ENCODE peak calls at places on chromosomes 7 and 10, in six cellular contexts. I, U, X, E, Q and T are unnamed samples.

GRCh38 chr7:3271298-3271697 is 29.8 kb upstream of the SDK1 start:
- DNase-seq in I (no peak), U (no peak), X (no peak), E (no peak), Q (no peak), T (no peak)

GRCh38 chr10:18759575-18759974 is 100.3 kb downstream of the ARL5B start:
- DNase-seq in I (no peak), U (no peak), X (no peak), E (no peak), Q (no peak), T (no peak)

GRCh38 chr10:113385021-113385975 is 167.6 kb upstream of the HABP2 start:
- DNase-seq in I (peak; percentile 71), U (peak; percentile 71), X (peak; percentile 20), E (no peak), Q (peak; percentile 61), T (no peak)

GRCh38 chr10:101961591-101962498 is 94.1 kb downstream of the ARMH3 start:
- DNase-seq in I (peak; percentile 24), U (no peak), X (no peak), E (no peak), Q (no peak), T (no peak)

GRCh38 chr7:158366346-158366745 is 221.3 kb downstream of the PTPRN2 start:
- DNase-seq in I (no peak), U (no peak), X (no peak), E (no peak), Q (no peak), T (no peak)

GRCh38 chr7:17663056-17663675 is 277.1 kb downstream of the SNX13 start:
- DNase-seq in I (no peak), U (no peak), X (no peak), E (no peak), Q (no peak), T (no peak)

GRCh38 chr7:2602736-2603387 is 28.9 kb upstream of the TTYH3 start:
- DNase-seq in I (no peak), U (no peak), X (no peak), E (no peak), Q (no peak), T (no peak)

GRCh38 chr10:59176241-59177030 is at the start of gene PHYHIPL:
- DNase-seq in I (peak; percentile 79), U (peak; percentile 63), X (no peak), E (no peak), Q (no peak), T (no peak)

GRCh38 chr7:155647734-155648133 is 3.3 kb downstream of the RBM33 start:
- DNase-seq in I (no peak), U (no peak), X (no peak), E (no peak), Q (no peak), T (no peak)

GRCh38 chr10:127919418-127920191 is 12.7 kb downstream of the PTPRE start:
- DNase-seq in I (peak; percentile 44), U (no peak), X (no peak), E (no peak), Q (no peak), T (no peak)

GRCh38 chr7:90271753-90272152 is 26.8 kb downstream of the CFAP69 start:
- DNase-seq in I (no peak), U (peak; percentile 59), X (no peak), E (no peak), Q (no peak), T (no peak)

GRCh38 chr10:112071596-112072133 is 111.9 kb downstream of the GPAM start:
- DNase-seq in I (no peak), U (no peak), X (no peak), E (no peak), Q (no peak), T (no peak)

GRCh38 chr7:149196151-149196704 is 882 bp downstream of the ZNF282 start:
- DNase-seq in I (no peak), U (no peak), X (no peak), E (no peak), Q (peak; percentile 40), T (no peak)

GRCh38 chr7:73606801-73607691 is 17.3 kb downstream of the MLXIPL start:
- DNase-seq in I (peak; percentile 97), U (peak; percentile 33), X (peak; percentile 92), E (no peak), Q (peak; percentile 78), T (peak; percentile 89)

GRCh38 chr10:85490431-85490830 is 876.2 kb downstream of the GRID1 start:
- DNase-seq in I (no peak), U (no peak), X (no peak), E (no peak), Q (no peak), T (no peak)

GRCh38 chr7:97008275-97008917 is 3.0 kb downstream of the DLX6 start:
- DNase-seq in I (no peak), U (no peak), X (no peak), E (no peak), Q (no peak), T (no peak)
- TF ChIP-seq POLR2AphosphoS5 in I (no peak), U (no peak), X (no peak), E (no peak), Q (no peak), T (no peak)

GRCh38 chr7:87933953-87934698 is at the start of gene ADAM22:
- DNase-seq in I (peak; percentile 87), U (peak; percentile 78), X (peak; percentile 80), E (peak; percentile 83), Q (peak; percentile 59), T (peak; percentile 78)
- TF ChIP-seq POLR2A in I (peak; percentile 87), U (peak; percentile 76), X (peak; percentile 86), E (peak; percentile 97), Q (no peak), T (peak; percentile 89)

GRCh38 chr7:34723866-34724490 is 66.0 kb downstream of the NPSR1 start:
- DNase-seq in I (no peak), U (no peak), X (no peak), E (no peak), Q (no peak), T (no peak)

GRCh38 chr7:34723338-34723737 is 65.3 kb downstream of the NPSR1 start:
- DNase-seq in I (no peak), U (no peak), X (no peak), E (no peak), Q (no peak), T (no peak)

GRCh38 chr7:34728156-34728555 is 70.1 kb downstream of the NPSR1 start:
- DNase-seq in I (no peak), U (no peak), X (no peak), E (no peak), Q (no peak), T (no peak)

DNA sequence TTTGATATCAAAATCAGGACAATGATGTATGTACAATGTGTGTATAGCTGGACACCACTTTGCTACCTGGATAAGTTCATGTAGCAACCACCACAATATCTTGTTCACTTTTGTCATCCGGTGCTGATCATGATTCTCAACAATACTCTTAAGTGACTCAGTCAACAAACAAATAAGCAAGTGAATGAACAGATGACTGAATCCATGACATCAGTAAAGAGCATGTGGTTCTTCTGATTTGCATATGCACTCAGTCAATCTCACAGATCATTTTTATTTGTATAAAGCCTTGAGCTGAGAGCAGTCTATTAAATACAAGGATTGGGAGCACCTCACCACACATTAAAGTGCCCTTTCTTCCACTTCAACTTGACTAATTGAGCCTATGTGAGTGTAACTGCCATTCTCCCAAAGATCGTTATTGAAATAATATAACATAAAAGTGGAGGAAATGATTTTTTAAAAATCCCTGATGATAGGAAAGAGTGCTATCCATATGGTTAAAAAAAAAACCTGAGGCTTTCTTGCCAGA is 69.5 kb downstream of the NPSR1 start:
- DNase-seq in I (no peak), U (no peak), X (no peak), E (no peak), Q (no peak), T (no peak)
- TF ChIP-seq TAF1 in I (no peak), U (no peak), X (no peak), E (no peak), Q (no peak), T (no peak)

DNA sequence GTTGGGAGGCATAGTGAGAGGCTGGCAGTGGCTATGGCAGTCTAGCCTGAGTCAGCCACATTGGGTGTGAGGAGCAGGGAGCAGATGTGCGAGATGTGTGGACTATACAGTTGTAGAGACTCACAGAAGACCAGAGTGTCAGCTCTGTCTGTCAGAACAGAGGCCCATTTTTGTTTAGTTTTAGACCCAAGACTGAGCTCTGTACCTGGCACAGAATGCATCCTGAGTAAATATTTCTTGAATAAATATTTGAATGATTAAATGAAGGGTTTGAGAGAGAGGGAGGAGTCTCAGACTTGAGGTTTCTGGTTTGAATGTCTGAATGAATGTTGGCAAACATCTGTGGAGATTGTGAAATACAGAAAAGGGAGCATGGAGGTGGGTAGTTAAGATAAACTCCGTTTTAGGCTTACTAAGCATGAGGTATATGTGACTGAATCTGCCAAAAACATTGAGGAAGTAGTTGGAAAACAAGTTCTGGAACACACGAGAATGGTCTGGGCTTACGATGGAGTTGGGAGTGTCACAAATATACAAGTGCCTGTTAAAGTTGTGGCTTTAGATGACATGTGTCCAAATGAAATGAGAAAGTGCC is 3.6 kb downstream of the SEC23IP start:
- DNase-seq in I (no peak), U (peak; percentile 91), X (no peak), E (no peak), Q (no peak), T (no peak)
- TF ChIP-seq POLR2AphosphoS5 in I (no peak), U (no peak), X (no peak), E (no peak), Q (no peak), T (no peak)